ENCODE peak calls at places on chromosomes 11 and 22, in six cellular contexts. One of them, this sample, is unnamed.

GRCh38 chr11:117188620-117189081 is 10.1 kb downstream of the SIDT2 start:
- DNase-seq in anterior cingulate cortex: no peak
- DNase-seq in HFFc6: no peak
- DNase-seq in cardiac fibroblast: no peak
- DNase-seq in non-pigmented ciliary epithelial cell: no peak
- DNase-seq in CD4-positive, alpha-beta T cell: no peak
- DNase-seq in this sample: no peak

GRCh38 chr11:117520201-117520600 is 192.5 kb downstream of the CEP164 start:
- DNase-seq in CD4-positive, alpha-beta T cell: no peak
- DNase-seq in cardiac fibroblast: no peak
- DNase-seq in non-pigmented ciliary epithelial cell: no peak
- DNase-seq in anterior cingulate cortex: no peak
- DNase-seq in HFFc6: peak; percentile 13
- DNase-seq in this sample: no peak

GRCh38 chr22:41469218-41469851 is 418 bp downstream of the ACO2 start:
- DNase-seq in CD4-positive, alpha-beta T cell: no peak
- DNase-seq in anterior cingulate cortex: no peak
- DNase-seq in non-pigmented ciliary epithelial cell: no peak
- DNase-seq in cardiac fibroblast: no peak
- DNase-seq in HFFc6: no peak
- DNase-seq in this sample: peak; percentile 51

GRCh38 chr11:119376197-119376847 is 5.2 kb downstream of the USP2 start:
- DNase-seq in non-pigmented ciliary epithelial cell: no peak
- DNase-seq in anterior cingulate cortex: peak; percentile 83
- DNase-seq in CD4-positive, alpha-beta T cell: no peak
- DNase-seq in HFFc6: no peak
- DNase-seq in cardiac fibroblast: no peak
- DNase-seq in this sample: peak; percentile 60

GRCh38 chr11:79100093-79100704 is 340.6 kb downstream of the TENM4 start:
- DNase-seq in non-pigmented ciliary epithelial cell: no peak
- DNase-seq in HFFc6: peak; percentile 19
- DNase-seq in anterior cingulate cortex: no peak
- DNase-seq in cardiac fibroblast: peak; percentile 64
- DNase-seq in CD4-positive, alpha-beta T cell: no peak
- DNase-seq in this sample: no peak

GRCh38 chr22:43821606-43822425 is 9.7 kb upstream of the EFCAB6 start:
- DNase-seq in non-pigmented ciliary epithelial cell: no peak
- DNase-seq in cardiac fibroblast: no peak
- DNase-seq in HFFc6: no peak
- DNase-seq in CD4-positive, alpha-beta T cell: no peak
- DNase-seq in anterior cingulate cortex: no peak
- DNase-seq in this sample: no peak

GRCh38 chr11:1484061-1484671 is 2.4 kb downstream of the MOB2 start:
- DNase-seq in cardiac fibroblast: no peak
- DNase-seq in anterior cingulate cortex: no peak
- DNase-seq in HFFc6: no peak
- DNase-seq in CD4-positive, alpha-beta T cell: no peak
- DNase-seq in non-pigmented ciliary epithelial cell: no peak
- DNase-seq in this sample: no peak

GRCh38 chr22:41699264-41700104 is at the start of gene MEI1:
- DNase-seq in non-pigmented ciliary epithelial cell: no peak
- DNase-seq in cardiac fibroblast: peak; percentile 72
- DNase-seq in CD4-positive, alpha-beta T cell: peak; percentile 87
- DNase-seq in HFFc6: no peak
- DNase-seq in anterior cingulate cortex: peak; percentile 70
- DNase-seq in this sample: peak; percentile 86

GRCh38 chr22:50443202-50443601 is 31.6 kb downstream of the SBF1 start:
- DNase-seq in HFFc6: no peak
- DNase-seq in anterior cingulate cortex: no peak
- DNase-seq in CD4-positive, alpha-beta T cell: no peak
- DNase-seq in non-pigmented ciliary epithelial cell: no peak
- DNase-seq in cardiac fibroblast: no peak
- DNase-seq in this sample: peak; percentile 20

GRCh38 chr11:27353593-27354358 is 9.2 kb downstream of the CCDC34 start:
- DNase-seq in CD4-positive, alpha-beta T cell: no peak
- DNase-seq in anterior cingulate cortex: no peak
- DNase-seq in cardiac fibroblast: peak; percentile 72
- DNase-seq in HFFc6: peak; percentile 36
- DNase-seq in non-pigmented ciliary epithelial cell: peak; percentile 40
- DNase-seq in this sample: no peak

GRCh38 chr11:1165256-1166041 is 7.7 kb downstream of the MUC5AC start:
- DNase-seq in cardiac fibroblast: no peak
- DNase-seq in CD4-positive, alpha-beta T cell: no peak
- DNase-seq in non-pigmented ciliary epithelial cell: no peak
- DNase-seq in anterior cingulate cortex: no peak
- DNase-seq in HFFc6: no peak
- DNase-seq in this sample: no peak

GRCh38 chr11:69603163-69603836 is 37.7 kb upstream of the CCND1 start:
- DNase-seq in anterior cingulate cortex: no peak
- DNase-seq in HFFc6: no peak
- DNase-seq in CD4-positive, alpha-beta T cell: no peak
- DNase-seq in non-pigmented ciliary epithelial cell: no peak
- DNase-seq in cardiac fibroblast: no peak
- DNase-seq in this sample: no peak

GRCh38 chr11:113372317-113372716 is 15.3 kb upstream of the ANKK1 start:
- DNase-seq in CD4-positive, alpha-beta T cell: no peak
- DNase-seq in HFFc6: no peak
- DNase-seq in anterior cingulate cortex: no peak
- DNase-seq in non-pigmented ciliary epithelial cell: no peak
- DNase-seq in cardiac fibroblast: no peak
- DNase-seq in this sample: no peak

GRCh38 chr11:12066056-12066798 is 44.2 kb upstream of the MICAL2 start:
- DNase-seq in CD4-positive, alpha-beta T cell: no peak
- DNase-seq in anterior cingulate cortex: no peak
- DNase-seq in HFFc6: peak; percentile 97
- DNase-seq in non-pigmented ciliary epithelial cell: peak; percentile 95
- DNase-seq in cardiac fibroblast: peak; percentile 99
- DNase-seq in this sample: no peak

GRCh38 chr11:1796297-1797011 is 32.7 kb upstream of the CTSD start:
- DNase-seq in non-pigmented ciliary epithelial cell: no peak
- DNase-seq in CD4-positive, alpha-beta T cell: no peak
- DNase-seq in HFFc6: no peak
- DNase-seq in cardiac fibroblast: no peak
- DNase-seq in anterior cingulate cortex: no peak
- DNase-seq in this sample: no peak

GRCh38 chr11:127000991-127001390 is 421 bp upstream of the KIRREL3 start:
- DNase-seq in CD4-positive, alpha-beta T cell: no peak
- DNase-seq in HFFc6: peak; percentile 41
- DNase-seq in cardiac fibroblast: no peak
- DNase-seq in anterior cingulate cortex: no peak
- DNase-seq in non-pigmented ciliary epithelial cell: no peak
- DNase-seq in this sample: no peak

GRCh38 chr11:70306586-70307033 is 36.1 kb downstream of the PPFIA1 start:
- DNase-seq in CD4-positive, alpha-beta T cell: no peak
- DNase-seq in cardiac fibroblast: no peak
- DNase-seq in anterior cingulate cortex: no peak
- DNase-seq in HFFc6: no peak
- DNase-seq in non-pigmented ciliary epithelial cell: no peak
- DNase-seq in this sample: no peak

GRCh38 chr22:20155330-20156041 is 4.6 kb upstream of the CCDC188 start:
- DNase-seq in non-pigmented ciliary epithelial cell: no peak
- DNase-seq in CD4-positive, alpha-beta T cell: no peak
- DNase-seq in HFFc6: no peak
- DNase-seq in cardiac fibroblast: peak; percentile 43
- DNase-seq in anterior cingulate cortex: peak; percentile 30
- DNase-seq in this sample: peak; percentile 73

GRCh38 chr11:62547691-62548281 is 1.2 kb upstream of the AHNAK start:
- DNase-seq in cardiac fibroblast: no peak
- DNase-seq in HFFc6: no peak
- DNase-seq in anterior cingulate cortex: no peak
- DNase-seq in non-pigmented ciliary epithelial cell: no peak
- DNase-seq in CD4-positive, alpha-beta T cell: no peak
- DNase-seq in this sample: peak; percentile 62

GRCh38 chr11:119742263-119742861 is 13.4 kb upstream of the NECTIN1 start:
- DNase-seq in cardiac fibroblast: no peak
- DNase-seq in anterior cingulate cortex: peak; percentile 29
- DNase-seq in HFFc6: no peak
- DNase-seq in CD4-positive, alpha-beta T cell: no peak
- DNase-seq in non-pigmented ciliary epithelial cell: no peak
- DNase-seq in this sample: no peak

GRCh38 chr22:44172370-44173108 is 8.2 kb upstream of the PARVG start:
- DNase-seq in CD4-positive, alpha-beta T cell: no peak
- DNase-seq in cardiac fibroblast: no peak
- DNase-seq in non-pigmented ciliary epithelial cell: no peak
- DNase-seq in HFFc6: no peak
- DNase-seq in anterior cingulate cortex: no peak
- DNase-seq in this sample: peak; percentile 32

GRCh38 chr22:23382796-23383195 is 197.3 kb downstream of the IGLL1 start:
- DNase-seq in anterior cingulate cortex: no peak
- DNase-seq in non-pigmented ciliary epithelial cell: no peak
- DNase-seq in CD4-positive, alpha-beta T cell: no peak
- DNase-seq in cardiac fibroblast: no peak
- DNase-seq in HFFc6: no peak
- DNase-seq in this sample: no peak

GRCh38 chr22:19799322-19800190 is 39.0 kb downstream of the TBX1 start:
- DNase-seq in CD4-positive, alpha-beta T cell: no peak
- DNase-seq in cardiac fibroblast: peak; percentile 80
- DNase-seq in non-pigmented ciliary epithelial cell: peak; percentile 55
- DNase-seq in HFFc6: peak; percentile 95
- DNase-seq in anterior cingulate cortex: no peak
- DNase-seq in this sample: peak; percentile 22

GRCh38 chr22:48605856-48606255 is 1221.8 kb downstream of the BRD1 start:
- DNase-seq in anterior cingulate cortex: no peak
- DNase-seq in CD4-positive, alpha-beta T cell: no peak
- DNase-seq in non-pigmented ciliary epithelial cell: no peak
- DNase-seq in cardiac fibroblast: no peak
- DNase-seq in HFFc6: no peak
- DNase-seq in this sample: no peak

GRCh38 chr11:17382046-17382728 is 6.3 kb downstream of the KCNJ11 start:
- DNase-seq in HFFc6: peak; percentile 35
- DNase-seq in CD4-positive, alpha-beta T cell: no peak
- DNase-seq in cardiac fibroblast: peak; percentile 58
- DNase-seq in non-pigmented ciliary epithelial cell: no peak
- DNase-seq in anterior cingulate cortex: no peak
- DNase-seq in this sample: no peak

GRCh38 chr11:5203366-5203765 is 2.9 kb upstream of the OR51V1 start:
- DNase-seq in HFFc6: no peak
- DNase-seq in cardiac fibroblast: no peak
- DNase-seq in non-pigmented ciliary epithelial cell: no peak
- DNase-seq in anterior cingulate cortex: no peak
- DNase-seq in CD4-positive, alpha-beta T cell: no peak
- DNase-seq in this sample: no peak

GRCh38 chr11:118530180-118530682 is 761 bp upstream of the TMEM25 start:
- DNase-seq in cardiac fibroblast: no peak
- DNase-seq in non-pigmented ciliary epithelial cell: no peak
- DNase-seq in HFFc6: no peak
- DNase-seq in anterior cingulate cortex: no peak
- DNase-seq in CD4-positive, alpha-beta T cell: no peak
- DNase-seq in this sample: no peak

GRCh38 chr22:26894766-26895485 is 237.5 kb downstream of the MIAT start:
- DNase-seq in HFFc6: peak; percentile 89
- DNase-seq in cardiac fibroblast: peak; percentile 87
- DNase-seq in CD4-positive, alpha-beta T cell: no peak
- DNase-seq in anterior cingulate cortex: no peak
- DNase-seq in non-pigmented ciliary epithelial cell: peak; percentile 85
- DNase-seq in this sample: no peak

GRCh38 chr11:77473001-77473800 is 693 bp downstream of the PAK1 start:
- DNase-seq in cardiac fibroblast: no peak
- DNase-seq in anterior cingulate cortex: no peak
- DNase-seq in CD4-positive, alpha-beta T cell: peak; percentile 47
- DNase-seq in non-pigmented ciliary epithelial cell: no peak
- DNase-seq in HFFc6: no peak
- DNase-seq in this sample: peak; percentile 45

GRCh38 chr11:92399702-92400101 is 175.1 kb downstream of the FAT3 start:
- DNase-seq in CD4-positive, alpha-beta T cell: no peak
- DNase-seq in HFFc6: no peak
- DNase-seq in anterior cingulate cortex: no peak
- DNase-seq in cardiac fibroblast: no peak
- DNase-seq in non-pigmented ciliary epithelial cell: no peak
- DNase-seq in this sample: no peak

GRCh38 chr11:69726481-69726880 is 22.7 kb upstream of the FGF19 start:
- DNase-seq in CD4-positive, alpha-beta T cell: no peak
- DNase-seq in HFFc6: no peak
- DNase-seq in non-pigmented ciliary epithelial cell: no peak
- DNase-seq in anterior cingulate cortex: no peak
- DNase-seq in cardiac fibroblast: no peak
- DNase-seq in this sample: no peak